ENCODE peak calls at places on chromosome 14, in six cellular contexts. G, F, O, B, E and L are unnamed samples.

GRCh38 chr14:93946104-93946503 is 19.0 kb downstream of the FAM181A start:
- DNase-seq in O (no peak), F (no peak), B (no peak), E (peak), G (no peak), L (no peak)

GRCh38 chr14:23117371-23118020 is 1.6 kb downstream of the CEBPE start:
- DNase-seq in B (no peak), F (no peak), E (no peak), G (no peak), O (no peak), L (no peak)

GRCh38 chr14:90510208-90510607 is 113.4 kb downstream of the CALM1 start:
- DNase-seq in F (no peak), E (no peak), G (no peak), B (peak), O (no peak), L (no peak)

GRCh38 chr14:32709072-32709471 is 229.6 kb upstream of the NPAS3 start:
- DNase-seq in E (peak), O (peak), B (no peak), F (no peak), G (no peak), L (no peak)

GRCh38 chr14:70698288-70698687 is 56.6 kb downstream of the TTC9 start:
- DNase-seq in B (no peak), G (no peak), F (no peak), E (peak), O (no peak), L (peak)

GRCh38 chr14:35818346-35819115 is 7.6 kb upstream of the BRMS1L start:
- DNase-seq in E (peak), G (peak), B (no peak), F (peak), O (no peak), L (peak)

GRCh38 chr14:61048640-61049039 is 67.6 kb downstream of the SLC38A6 start:
- DNase-seq in E (no peak), F (no peak), O (no peak), B (no peak), G (no peak), L (no peak)

GRCh38 chr14:73913256-73913655 is 26.6 kb downstream of the ZNF410 start:
- DNase-seq in O (no peak), E (peak), G (no peak), B (no peak), F (no peak), L (no peak)

GRCh38 chr14:68158640-68159039 is 339.1 kb downstream of the RAD51B start:
- DNase-seq in F (no peak), B (no peak), G (no peak), O (no peak), E (no peak), L (no peak)

GRCh38 chr14:36857136-36857535 is 195.5 kb downstream of the PAX9 start:
- DNase-seq in F (no peak), E (no peak), O (no peak), B (no peak), G (no peak), L (no peak)

GRCh38 chr14:64825498-64825897 is 54.2 kb downstream of the SPTB start:
- DNase-seq in E (no peak), B (peak), O (no peak), F (no peak), G (no peak), L (no peak)

GRCh38 chr14:103730490-103731035 is 15.0 kb downstream of the ZFYVE21 start:
- DNase-seq in F (no peak), G (no peak), E (peak), B (no peak), O (no peak), L (no peak)

GRCh38 chr14:68669101-68669500 is 123.8 kb downstream of the ZFP36L1 start:
- DNase-seq in B (peak), G (no peak), O (no peak), F (no peak), E (no peak), L (no peak)

GRCh38 chr14:40164083-40164482 is 731.9 kb upstream of the FBXO33 start:
- DNase-seq in E (peak), O (no peak), F (no peak), G (no peak), B (peak), L (no peak)

GRCh38 chr14:54182419-54183040 is 214.3 kb upstream of the CDKN3 start:
- DNase-seq in O (no peak), E (peak), F (no peak), G (no peak), B (no peak), L (peak)

GRCh38 chr14:82075566-82075965 is 541.9 kb upstream of the SEL1L start:
- DNase-seq in B (peak), G (no peak), F (no peak), E (no peak), O (no peak), L (no peak)

GRCh38 chr14:71918955-71919354 is 13.3 kb upstream of the RGS6 start:
- DNase-seq in B (peak), F (no peak), E (no peak), G (no peak), O (no peak), L (no peak)

GRCh38 chr14:33512201-33512600 is 438.7 kb downstream of the EGLN3 start:
- DNase-seq in F (no peak), B (no peak), O (peak), E (peak), G (no peak), L (no peak)

GRCh38 chr14:103568952-103569351 is 6.2 kb downstream of the COA8 start:
- DNase-seq in G (no peak), O (no peak), B (peak), E (no peak), F (no peak), L (no peak)

GRCh38 chr14:34580381-34580780 is 40.9 kb upstream of the EAPP start:
- DNase-seq in G (no peak), F (no peak), B (no peak), E (no peak), O (no peak), L (no peak)

GRCh38 chr14:89625208-89625987 is 208.4 kb upstream of the FOXN3 start:
- DNase-seq in E (peak), G (no peak), F (no peak), O (no peak), B (peak), L (no peak)

GRCh38 chr14:82388488-82388887 is 854.8 kb upstream of the SEL1L start:
- DNase-seq in G (no peak), E (no peak), F (no peak), B (no peak), O (no peak), L (no peak)

GRCh38 chr14:79395061-79395460 is 816.2 kb downstream of the DIO2 start:
- DNase-seq in E (peak), F (no peak), G (no peak), B (no peak), O (no peak), L (no peak)

GRCh38 chr14:61296707-61297502 is 15.8 kb upstream of the TMEM30B start:
- DNase-seq in B (no peak), G (peak), F (peak), O (no peak), E (peak), L (peak)

GRCh38 chr14:54754623-54755386 is 147.8 kb downstream of the GCH1 start:
- DNase-seq in B (no peak), G (no peak), F (no peak), E (no peak), O (no peak), L (no peak)

GRCh38 chr14:55607386-55607785 is 27.4 kb downstream of the KTN1 start:
- DNase-seq in E (peak), O (no peak), B (no peak), G (no peak), F (no peak), L (no peak)

GRCh38 chr14:80956922-80957321 is 1.5 kb downstream of the TSHR start:
- DNase-seq in B (no peak), F (no peak), E (no peak), G (no peak), O (no peak), L (no peak)